ENCODE peak calls at places on chromosomes 12 and 14, in five cellular contexts. V is IMR-90, J is neuronal stem cell, W is trophoblast cell, O is H1. F is an unnamed sample.
A peak's percentile ranks its signal among the peaks of the same experiment; 100 is the strongest.

GRCh38 chr14:99350751-99351150 is 78.8 kb upstream of the BCL11B start:
- DNase-seq in V (no peak), J (no peak), W (no peak), O (no peak), F (no peak)

GRCh38 chr14:95315579-95315978 is 4.1 kb downstream of the CLMN start:
- DNase-seq in V (no peak), J (no peak), W (peak; percentile 13), O (no peak), F (no peak)

GRCh38 chr12:121182222-121182896 is 27.6 kb upstream of the P2RX4 start:
- DNase-seq in V (no peak), J (no peak), W (no peak), O (no peak), F (no peak)

GRCh38 chr14:23306412-23307145 is at the start of gene BCL2L2:
- DNase-seq in V (peak; percentile 84), J (peak; percentile 86), W (peak; percentile 81), O (peak; percentile 70), F (peak; percentile 95)

GRCh38 chr14:83867871-83868270 is 1662.1 kb upstream of the FLRT2 start:
- DNase-seq in V (peak; percentile 7), J (no peak), W (no peak), O (no peak), F (no peak)

GRCh38 chr14:106802413-106803364 is 1276.3 kb downstream of the TMEM121 start:
- DNase-seq in V (no peak), J (no peak), W (no peak), O (no peak), F (no peak)

GRCh38 chr12:93113317-93114006 is 184.4 kb upstream of the EEA1 start:
- DNase-seq in V (no peak), J (no peak), W (no peak), O (no peak), F (peak; percentile 59)

GRCh38 chr14:99176156-99176945 is 95.6 kb downstream of the BCL11B start:
- DNase-seq in V (no peak), J (no peak), W (no peak), O (no peak), F (no peak)

GRCh38 chr14:85058170-85058569 is 471.8 kb upstream of the FLRT2 start:
- DNase-seq in V (peak; percentile 11), J (no peak), W (no peak), O (no peak), F (peak; percentile 14)

GRCh38 chr14:91890291-91890749 is 23.0 kb upstream of the TC2N start:
- DNase-seq in V (no peak), J (no peak), W (no peak), O (no peak), F (no peak)

GRCh38 chr12:14260011-14260993 is 105.2 kb upstream of the ATF7IP start:
- DNase-seq in V (peak; percentile 93), J (peak; percentile 86), W (peak; percentile 92), O (peak; percentile 93), F (peak; percentile 91)

GRCh38 chr12:115166698-115167315 is 482.8 kb upstream of the TBX3 start:
- DNase-seq in V (peak; percentile 47), J (no peak), W (peak; percentile 41), O (no peak), F (peak; percentile 48)

GRCh38 chr14:47365248-47365647 is 310.2 kb downstream of the MDGA2 start:
- DNase-seq in V (no peak), J (no peak), W (no peak), O (no peak), F (no peak)

GRCh38 chr14:100203962-100204834 is 34.7 kb upstream of the YY1 start:
- DNase-seq in V (peak; percentile 50), J (no peak), W (peak; percentile 85), O (no peak), F (peak; percentile 71)

GRCh38 chr12:123076604-123077297 is 74.1 kb downstream of the PITPNM2 start:
- DNase-seq in V (no peak), J (no peak), W (no peak), O (no peak), F (no peak)

GRCh38 chr12:52566847-52567291 is 6.8 kb downstream of the KRT74 start:
- DNase-seq in V (no peak), J (no peak), W (no peak), O (no peak), F (no peak)

GRCh38 chr14:36944307-36945010 is 227.9 kb downstream of the SLC25A21 start:
- DNase-seq in V (peak; percentile 79), J (no peak), W (no peak), O (no peak), F (peak; percentile 48)

GRCh38 chr12:109115758-109116610 is at the start of gene ACACB:
- DNase-seq in V (no peak), J (no peak), W (peak; percentile 54), O (no peak), F (no peak)

GRCh38 chr12:2244013-2244861 is 191.4 kb downstream of the CACNA1C start:
- DNase-seq in V (peak; percentile 97), J (peak; percentile 62), W (peak; percentile 87), O (peak; percentile 57), F (peak; percentile 94)

GRCh38 chr12:69240625-69240984 is 1.2 kb downstream of the CPSF6 start:
- DNase-seq in V (peak; percentile 11), J (no peak), W (peak; percentile 21), O (no peak), F (peak; percentile 14)

GRCh38 chr14:54589076-54589475 is 22.1 kb downstream of the SAMD4A start:
- DNase-seq in V (peak; percentile 69), J (no peak), W (no peak), O (no peak), F (peak; percentile 60)

GRCh38 chr12:106192659-106193403 is 54.1 kb upstream of the NUAK1 start:
- DNase-seq in V (no peak), J (no peak), W (no peak), O (no peak), F (no peak)

GRCh38 chr12:48643011-48643410 is 39.0 kb downstream of the KANSL2 start:
- DNase-seq in V (no peak), J (no peak), W (no peak), O (no peak), F (no peak)

GRCh38 chr12:16526693-16527092 is 79.3 kb downstream of the LMO3 start:
- DNase-seq in V (peak; percentile 92), J (no peak), W (peak; percentile 10), O (no peak), F (peak; percentile 20)

GRCh38 chr14:104148433-104149277 is 10.3 kb downstream of the KIF26A start:
- DNase-seq in V (no peak), J (no peak), W (no peak), O (no peak), F (peak; percentile 14)

GRCh38 chr14:75885829-75886228 is 96.0 kb downstream of the TGFB3 start:
- DNase-seq in V (peak; percentile 64), J (no peak), W (no peak), O (no peak), F (peak; percentile 65)

GRCh38 chr12:56126732-56127239 is 1.3 kb upstream of the ESYT1 start:
- DNase-seq in V (no peak), J (no peak), W (no peak), O (no peak), F (no peak)

GRCh38 chr14:33098016-33098415 is 159.3 kb downstream of the NPAS3 start:
- DNase-seq in V (no peak), J (no peak), W (no peak), O (no peak), F (no peak)

GRCh38 chr14:33569844-33570716 is 380.8 kb downstream of the EGLN3 start:
- DNase-seq in V (no peak), J (no peak), W (peak; percentile 77), O (no peak), F (peak; percentile 59)

GRCh38 chr12:88111074-88111652 is 30.7 kb downstream of the CEP290 start:
- DNase-seq in V (peak; percentile 56), J (peak; percentile 1), W (peak; percentile 66), O (no peak), F (peak; percentile 46)

GRCh38 chr12:132148368-132149045 is 4.2 kb downstream of the NOC4L start:
- DNase-seq in V (no peak), J (no peak), W (no peak), O (no peak), F (no peak)

GRCh38 chr12:46774011-46774633 is 51.7 kb downstream of the SLC38A4 start:
- DNase-seq in V (peak; percentile 48), J (no peak), W (peak; percentile 32), O (no peak), F (no peak)

GRCh38 chr12:24947541-24948451 is 1.1 kb downstream of the BCAT1 start:
- DNase-seq in V (no peak), J (no peak), W (peak; percentile 33), O (no peak), F (peak; percentile 50)
- H4K91ac ChIP-seq in V (peak overlapping the region; percentile 99), J (no peak overlapping the region), W (peak overlapping the region; percentile 95), O (peak overlapping the region; percentile 15), F (no peak overlapping the region)

GRCh38 chr14:89428163-89428523 is 11.1 kb upstream of the FOXN3 start:
- DNase-seq in V (no peak), J (no peak), W (no peak), O (no peak), F (no peak)

GRCh38 chr14:89432226-89432625 is 15.2 kb upstream of the FOXN3 start:
- DNase-seq in V (no peak), J (no peak), W (no peak), O (no peak), F (no peak)

GRCh38 chr14:89428556-89429196 is 11.6 kb upstream of the FOXN3 start:
- DNase-seq in V (peak; percentile 22), J (no peak), W (peak; percentile 63), O (no peak), F (no peak)

GRCh38 chr14:89429206-89430091 is 12.4 kb upstream of the FOXN3 start:
- DNase-seq in V (peak; percentile 19), J (no peak), W (peak; percentile 34), O (no peak), F (peak; percentile 63)

DNA sequence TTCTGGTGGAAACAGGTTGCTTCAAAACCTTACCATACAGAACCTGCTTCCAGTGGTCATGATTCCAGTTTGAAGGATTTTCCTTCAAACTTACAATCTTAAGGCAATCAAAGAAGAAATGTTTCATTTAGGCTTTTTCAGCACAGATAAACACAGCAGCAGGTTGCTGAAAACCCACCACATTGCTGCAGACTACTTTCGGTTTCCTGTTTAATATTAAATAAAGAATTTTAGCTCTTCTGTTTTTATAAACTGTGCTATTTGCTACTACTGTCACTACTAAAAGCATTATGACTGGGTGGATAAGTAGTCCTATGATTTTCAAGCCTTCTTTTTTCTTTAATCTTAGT is 13.2 kb upstream of the FOXN3 start:
- DNase-seq in V (peak; percentile 30), J (no peak), W (no peak), O (no peak), F (no peak)
- H3K4me3 ChIP-seq in V (peak overlapping the region; percentile 20), J (no peak overlapping the region), W (no peak overlapping the region), O (no peak overlapping the region), F (peak overlapping the region; percentile 64)

GRCh38 chr12:80936353-80936641 is 1.4 kb downstream of the LIN7A start:
- DNase-seq in V (no peak), J (no peak), W (peak; percentile 7), O (no peak), F (no peak)

GRCh38 chr12:80936642-80937390 is 918 bp downstream of the LIN7A start:
- DNase-seq in V (peak; percentile 42), J (peak; percentile 48), W (peak; percentile 38), O (peak; percentile 29), F (peak; percentile 44)

GRCh38 chr12:80939231-80939950 is 1.7 kb upstream of the LIN7A start:
- DNase-seq in V (no peak), J (no peak), W (no peak), O (no peak), F (no peak)

GRCh38 chr12:80938397-80938796 is 663 bp upstream of the LIN7A start:
- DNase-seq in V (no peak), J (no peak), W (no peak), O (no peak), F (no peak)

GRCh38 chr12:80937391-80938238 is at the start of gene LIN7A:
- DNase-seq in V (peak; percentile 31), J (peak; percentile 43), W (peak; percentile 15), O (peak; percentile 10), F (peak; percentile 57)
- H2AFZ ChIP-seq in V (peak within 1 kb of the TSS; percentile 95), J (peak within 1 kb of the TSS; percentile 98), W (peak within 1 kb of the TSS; percentile 56), O (peak within 1 kb of the TSS; percentile 75), F (peak within 1 kb of the TSS; percentile 89)

GRCh38 chr12:112985655-112986290 is 7.5 kb downstream of the OAS2 start:
- DNase-seq in V (no peak), J (no peak), W (no peak), O (no peak), F (no peak)
- H4K91ac ChIP-seq in V (no peak overlapping the region), J (no peak overlapping the region), W (no peak overlapping the region), O (no peak overlapping the region), F (no peak overlapping the region)

F was measured in mesenchymal stem cell.